ENCODE peak calls at places on chromosomes 2 and 18, in five cellular contexts. T is right cardiac atrium; F is stimulated activated CD4-positive, alpha-beta T cell treated with anti-CD3 and anti-CD28 coated beads, Interleukin-2, amount 100 ng/mL, for 24 hours; J is central memory CD4-positive, alpha-beta T cell; B is effector memory CD8-positive, alpha-beta T cell. O is an unnamed sample.

GRCh38 chr2:37795938-37796337 is 124.5 kb upstream of the CDC42EP3 start:
- DNase-seq in B (no peak), T (no peak), J (no peak), F (no peak), O (no peak)

GRCh38 chr2:174632847-174633620 is 35.4 kb upstream of the WIPF1 start:
- DNase-seq in J (no peak), B (no peak), T (no peak), F (no peak), O (no peak)

GRCh38 chr2:127434515-127434914 is 16.3 kb downstream of the PROC start:
- DNase-seq in F (no peak), J (no peak), T (no peak), B (no peak), O (no peak)

GRCh38 chr2:128319773-128320608 is 1.3 kb upstream of the HS6ST1 start:
- DNase-seq in F (no peak), J (no peak), B (no peak), T (peak; percentile 62), O (peak; percentile 58)

GRCh38 chr2:208012449-208012848 is 12.9 kb downstream of the PLEKHM3 start:
- DNase-seq in F (no peak), B (no peak), J (no peak), T (no peak), O (no peak)

GRCh38 chr18:12046046-12046750 is 47.4 kb upstream of the ANKRD62 start:
- DNase-seq in J (no peak), B (no peak), T (no peak), F (no peak), O (no peak)

GRCh38 chr2:85772019-85772745 is 18.4 kb downstream of the ATOH8 start:
- DNase-seq in T (peak; percentile 100), F (no peak), J (no peak), B (no peak), O (peak; percentile 83)

GRCh38 chr2:16678964-16679363 is 13.3 kb upstream of the CYRIA start:
- DNase-seq in B (no peak), T (no peak), J (no peak), F (no peak), O (no peak)

GRCh38 chr2:18422416-18423165 is 137.9 kb downstream of the RDH14 start:
- DNase-seq in J (no peak), T (no peak), F (no peak), B (no peak), O (no peak)

GRCh38 chr18:6994719-6995430 is 122.7 kb downstream of the LAMA1 start:
- DNase-seq in F (no peak), B (no peak), T (no peak), J (no peak), O (no peak)